ENCODE peak calls at places on chromosomes 5 and 9, in four cellular contexts. One of them, this sample, is unnamed.

GRCh38 chr5:91591076-91591475 is 208.0 kb upstream of the ARRDC3 start:
- DNase-seq in HCT116: peak; percentile 33
- DNase-seq in BE2C: no peak
- DNase-seq in cardiac muscle cell: no peak
- DNase-seq in this sample: no peak

GRCh38 chr5:102799017-102799416 is 43.9 kb downstream of the PAM start:
- DNase-seq in HCT116: no peak
- DNase-seq in BE2C: no peak
- DNase-seq in cardiac muscle cell: peak; percentile 36
- DNase-seq in this sample: no peak

GRCh38 chr5:67077296-67077695 is 119.3 kb downstream of the CD180 start:
- DNase-seq in HCT116: no peak
- DNase-seq in BE2C: no peak
- DNase-seq in cardiac muscle cell: no peak
- DNase-seq in this sample: no peak

GRCh38 chr5:178677429-178677828 is 50.6 kb upstream of the CLK4 start:
- DNase-seq in HCT116: no peak
- DNase-seq in BE2C: no peak
- DNase-seq in cardiac muscle cell: no peak
- DNase-seq in this sample: no peak

GRCh38 chr5:36507332-36507952 is 99.0 kb upstream of the SLC1A3 start:
- DNase-seq in HCT116: peak; percentile 48
- DNase-seq in BE2C: peak; percentile 79
- DNase-seq in cardiac muscle cell: peak; percentile 87
- DNase-seq in this sample: peak; percentile 85

GRCh38 chr9:137032893-137033292 is 1.0 kb upstream of the FUT7 start:
- DNase-seq in HCT116: no peak
- DNase-seq in BE2C: no peak
- DNase-seq in cardiac muscle cell: no peak
- DNase-seq in this sample: no peak

GRCh38 chr9:34163439-34163838 is 15.4 kb upstream of the UBAP1 start:
- DNase-seq in HCT116: no peak
- DNase-seq in BE2C: no peak
- DNase-seq in cardiac muscle cell: no peak
- DNase-seq in this sample: no peak

GRCh38 chr5:76790632-76791290 is 28.1 kb upstream of the F2RL1 start:
- DNase-seq in HCT116: peak; percentile 95
- DNase-seq in BE2C: no peak
- DNase-seq in cardiac muscle cell: no peak
- DNase-seq in this sample: peak; percentile 47

GRCh38 chr5:132267166-132267739 is 9.8 kb downstream of the PDLIM4 start:
- DNase-seq in HCT116: no peak
- DNase-seq in BE2C: no peak
- DNase-seq in cardiac muscle cell: no peak
- DNase-seq in this sample: no peak

GRCh38 chr5:1795931-1796330 is 3.7 kb downstream of the MRPL36 start:
- DNase-seq in HCT116: no peak
- DNase-seq in BE2C: no peak
- DNase-seq in cardiac muscle cell: no peak
- DNase-seq in this sample: no peak

GRCh38 chr9:128505414-128505765 is 871 bp downstream of the GLE1 start:
- DNase-seq in HCT116: no peak
- DNase-seq in BE2C: no peak
- DNase-seq in cardiac muscle cell: no peak
- DNase-seq in this sample: no peak

GRCh38 chr9:128498911-128499310 is 5.6 kb upstream of the GLE1 start:
- DNase-seq in HCT116: no peak
- DNase-seq in BE2C: no peak
- DNase-seq in cardiac muscle cell: no peak
- DNase-seq in this sample: no peak

GRCh38 chr9:128499920-128500319 is 4.6 kb upstream of the GLE1 start:
- DNase-seq in HCT116: no peak
- DNase-seq in BE2C: no peak
- DNase-seq in cardiac muscle cell: no peak
- DNase-seq in this sample: no peak

GRCh38 chr9:128503870-128504269 is 649 bp upstream of the GLE1 start:
- DNase-seq in HCT116: no peak
- DNase-seq in BE2C: no peak
- DNase-seq in cardiac muscle cell: peak; percentile 17
- DNase-seq in this sample: peak; percentile 6

DNA sequence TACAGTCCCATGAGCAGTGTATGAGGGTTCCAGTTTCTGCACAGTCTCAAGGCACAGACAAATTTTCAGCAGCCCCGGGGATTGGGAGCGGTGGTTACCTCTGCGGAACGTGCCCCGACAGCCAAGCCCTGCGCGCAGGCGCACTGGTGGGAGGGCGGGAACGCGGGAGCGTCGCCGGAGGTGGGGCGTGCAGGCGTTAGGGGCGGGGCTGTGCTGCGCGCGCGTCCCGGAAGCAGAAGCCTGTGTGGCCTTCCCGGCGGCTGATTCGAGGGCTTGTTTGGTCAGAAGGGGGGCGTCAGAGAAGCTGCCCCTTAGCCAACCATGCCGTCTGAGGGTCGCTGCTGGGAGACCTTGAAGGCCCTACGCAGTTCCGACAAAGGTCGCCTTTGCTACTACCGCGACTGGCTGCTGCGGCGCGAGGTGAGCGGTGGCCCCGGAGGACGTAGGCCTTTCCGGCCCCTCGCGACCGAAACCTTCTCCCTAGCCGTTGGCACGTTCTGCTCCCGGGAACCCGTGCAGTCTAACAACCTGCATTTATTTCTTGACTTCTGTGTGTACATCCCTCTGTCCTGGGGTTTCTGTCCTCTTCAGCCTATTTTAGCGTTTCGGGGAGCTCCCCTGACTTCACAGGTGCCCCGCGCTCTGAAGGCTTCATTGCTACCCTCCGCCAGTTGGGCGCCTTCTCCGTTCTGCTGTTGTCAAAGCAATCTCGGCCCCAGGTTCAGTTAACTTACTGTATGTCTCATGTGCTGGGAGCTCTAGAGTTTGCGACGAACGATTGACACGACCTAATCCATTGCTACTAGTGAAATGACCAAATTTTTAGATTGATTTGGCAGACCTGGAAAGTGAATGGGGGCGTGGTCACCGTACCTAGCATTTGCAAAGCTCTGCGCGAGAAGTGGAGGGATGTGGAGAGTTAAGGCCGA is at the start of gene GLE1:
- DNase-seq in HCT116: peak; percentile 83
- DNase-seq in BE2C: peak; percentile 99
- DNase-seq in cardiac muscle cell: peak; percentile 95
- DNase-seq in this sample: peak; percentile 94
- TF ChIP-seq CTCF in HCT116: no peak
- TF ChIP-seq CTCF in BE2C: no peak
- TF ChIP-seq CTCF in cardiac muscle cell: no peak
- TF ChIP-seq CTCF in this sample: no peak

GRCh38 chr9:123353984-123354591 is 1.9 kb upstream of the CRB2 start:
- DNase-seq in HCT116: peak; percentile 52
- DNase-seq in BE2C: peak; percentile 85
- DNase-seq in cardiac muscle cell: peak; percentile 85
- DNase-seq in this sample: peak; percentile 72

GRCh38 chr9:123357748-123358059 is 1.7 kb downstream of the CRB2 start:
- DNase-seq in HCT116: no peak
- DNase-seq in BE2C: no peak
- DNase-seq in cardiac muscle cell: no peak
- DNase-seq in this sample: no peak

GRCh38 chr9:123354806-123355508 is 1.0 kb upstream of the CRB2 start:
- DNase-seq in HCT116: no peak
- DNase-seq in BE2C: no peak
- DNase-seq in cardiac muscle cell: no peak
- DNase-seq in this sample: no peak

GRCh38 chr9:123356851-123357747 is 1.1 kb downstream of the CRB2 start:
- DNase-seq in HCT116: no peak
- DNase-seq in BE2C: no peak
- DNase-seq in cardiac muscle cell: no peak
- DNase-seq in this sample: no peak

DNA sequence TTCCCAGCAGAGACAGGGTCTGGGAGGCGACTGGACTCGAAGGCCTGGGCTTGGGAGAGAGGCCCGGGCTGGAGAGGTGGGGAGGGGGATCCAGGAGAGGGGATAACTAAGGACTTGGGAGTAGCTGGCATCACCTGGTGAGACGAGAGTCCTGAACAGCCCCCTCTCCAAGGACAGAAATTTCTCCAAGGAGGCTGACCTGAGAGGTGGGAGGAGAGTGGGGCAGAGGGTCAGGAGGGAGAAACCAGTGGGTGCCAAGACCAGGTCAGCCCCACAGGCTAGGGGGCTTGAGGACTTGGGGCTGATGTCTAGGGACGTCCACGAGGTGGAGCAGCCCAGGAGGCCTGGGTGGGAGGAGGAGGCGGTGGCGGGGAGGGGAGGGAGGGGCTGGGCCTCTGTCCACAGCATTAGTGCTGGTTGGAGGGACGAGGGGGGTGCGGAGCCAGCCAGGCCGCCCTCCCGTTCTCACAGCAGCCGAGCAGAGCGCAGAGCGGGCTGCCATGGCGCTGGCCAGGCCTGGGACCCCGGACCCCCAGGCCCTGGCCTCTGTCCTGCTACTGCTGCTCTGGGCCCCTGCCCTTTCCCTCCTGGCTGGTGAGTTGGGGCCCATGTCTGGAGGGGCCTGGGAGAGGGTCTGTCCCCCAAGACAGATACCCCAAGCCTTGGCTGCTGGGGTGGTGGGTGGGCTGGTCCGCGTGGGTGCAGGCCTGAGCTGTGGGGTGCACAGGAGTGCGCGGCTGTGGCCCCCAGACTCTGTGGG is at the start of gene CRB2:
- DNase-seq in HCT116: no peak
- DNase-seq in BE2C: peak; percentile 74
- DNase-seq in cardiac muscle cell: peak; percentile 86
- DNase-seq in this sample: no peak
- TF ChIP-seq CTCF in HCT116: no peak
- TF ChIP-seq CTCF in BE2C: peak; percentile 39
- TF ChIP-seq CTCF in cardiac muscle cell: no peak
- TF ChIP-seq CTCF in this sample: no peak

DNA sequence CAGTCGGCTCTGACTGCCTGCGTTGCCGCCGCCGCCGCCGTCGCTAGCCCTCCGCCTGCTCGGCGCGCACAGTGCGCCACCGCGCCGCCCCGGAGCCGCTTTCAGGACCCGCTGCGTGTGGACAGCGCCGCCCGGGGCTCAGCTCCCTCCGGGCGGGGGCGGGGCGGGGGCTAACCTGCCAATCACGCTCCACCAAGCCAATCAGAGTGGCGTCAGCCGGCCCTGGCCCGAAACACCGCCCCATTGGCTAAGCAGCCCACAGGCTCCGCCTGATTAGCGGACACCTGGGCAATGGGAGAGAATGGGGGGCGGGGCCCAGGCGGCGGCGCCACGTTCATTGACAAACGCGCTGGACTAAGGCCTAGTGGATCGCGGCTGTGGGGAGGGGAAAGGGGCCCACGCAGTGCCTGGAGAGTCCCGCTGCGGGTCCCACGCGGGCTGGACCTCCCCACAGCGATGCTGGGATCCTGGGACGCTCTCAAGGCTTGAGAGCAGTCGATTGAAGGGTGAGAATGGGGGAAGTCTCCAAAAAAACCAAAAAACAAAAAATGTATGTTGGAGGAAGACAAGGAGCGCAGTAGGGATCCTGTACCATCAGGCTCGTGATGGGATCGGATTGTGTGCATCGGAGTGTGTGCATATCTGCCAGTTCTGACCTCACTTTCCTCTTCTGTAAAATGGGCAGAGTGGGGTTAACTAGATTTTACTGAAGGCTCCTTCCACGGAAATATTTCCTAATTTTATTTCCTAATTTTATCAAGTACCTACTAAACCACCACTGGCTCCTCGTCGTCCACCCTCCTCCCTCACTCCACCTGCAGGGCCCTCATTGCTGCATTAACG is 6.3 kb downstream of the PAX5 start:
- DNase-seq in HCT116: peak; percentile 92
- DNase-seq in BE2C: peak; percentile 99
- DNase-seq in cardiac muscle cell: peak; percentile 98
- DNase-seq in this sample: peak; percentile 82
- TF ChIP-seq CTCF in HCT116: no peak
- TF ChIP-seq CTCF in BE2C: no peak
- TF ChIP-seq CTCF in cardiac muscle cell: no peak
- TF ChIP-seq CTCF in this sample: no peak

GRCh38 chr9:73270967-73271722 is 119.5 kb downstream of the ANXA1 start:
- DNase-seq in HCT116: peak; percentile 10
- DNase-seq in BE2C: no peak
- DNase-seq in cardiac muscle cell: no peak
- DNase-seq in this sample: peak; percentile 17

GRCh38 chr9:73265876-73266275 is 114.2 kb downstream of the ANXA1 start:
- DNase-seq in HCT116: no peak
- DNase-seq in BE2C: no peak
- DNase-seq in cardiac muscle cell: no peak
- DNase-seq in this sample: no peak

GRCh38 chr9:73264636-73265035 is 113.0 kb downstream of the ANXA1 start:
- DNase-seq in HCT116: no peak
- DNase-seq in BE2C: no peak
- DNase-seq in cardiac muscle cell: no peak
- DNase-seq in this sample: no peak

GRCh38 chr9:73269430-73270101 is 117.9 kb downstream of the ANXA1 start:
- DNase-seq in HCT116: peak; percentile 6
- DNase-seq in BE2C: no peak
- DNase-seq in cardiac muscle cell: peak; percentile 60
- DNase-seq in this sample: no peak
- TF ChIP-seq CTCF in HCT116: peak; percentile 30
- TF ChIP-seq CTCF in BE2C: no peak
- TF ChIP-seq CTCF in cardiac muscle cell: peak; percentile 32
- TF ChIP-seq CTCF in this sample: no peak

GRCh38 chr9:16000826-16001225 is 448.0 kb downstream of the CCDC171 start:
- DNase-seq in HCT116: no peak
- DNase-seq in BE2C: no peak
- DNase-seq in cardiac muscle cell: no peak
- DNase-seq in this sample: no peak
- TF ChIP-seq CTCF in HCT116: no peak
- TF ChIP-seq CTCF in BE2C: no peak
- TF ChIP-seq CTCF in cardiac muscle cell: no peak
- TF ChIP-seq CTCF in this sample: no peak

GRCh38 chr5:8756498-8757084 is 789.3 kb downstream of the SEMA5A start:
- DNase-seq in HCT116: no peak
- DNase-seq in BE2C: no peak
- DNase-seq in cardiac muscle cell: peak; percentile 48
- DNase-seq in this sample: peak; percentile 9
- TF ChIP-seq CTCF in HCT116: no peak
- TF ChIP-seq CTCF in BE2C: no peak
- TF ChIP-seq CTCF in cardiac muscle cell: peak; percentile 55
- TF ChIP-seq CTCF in this sample: no peak

DNA sequence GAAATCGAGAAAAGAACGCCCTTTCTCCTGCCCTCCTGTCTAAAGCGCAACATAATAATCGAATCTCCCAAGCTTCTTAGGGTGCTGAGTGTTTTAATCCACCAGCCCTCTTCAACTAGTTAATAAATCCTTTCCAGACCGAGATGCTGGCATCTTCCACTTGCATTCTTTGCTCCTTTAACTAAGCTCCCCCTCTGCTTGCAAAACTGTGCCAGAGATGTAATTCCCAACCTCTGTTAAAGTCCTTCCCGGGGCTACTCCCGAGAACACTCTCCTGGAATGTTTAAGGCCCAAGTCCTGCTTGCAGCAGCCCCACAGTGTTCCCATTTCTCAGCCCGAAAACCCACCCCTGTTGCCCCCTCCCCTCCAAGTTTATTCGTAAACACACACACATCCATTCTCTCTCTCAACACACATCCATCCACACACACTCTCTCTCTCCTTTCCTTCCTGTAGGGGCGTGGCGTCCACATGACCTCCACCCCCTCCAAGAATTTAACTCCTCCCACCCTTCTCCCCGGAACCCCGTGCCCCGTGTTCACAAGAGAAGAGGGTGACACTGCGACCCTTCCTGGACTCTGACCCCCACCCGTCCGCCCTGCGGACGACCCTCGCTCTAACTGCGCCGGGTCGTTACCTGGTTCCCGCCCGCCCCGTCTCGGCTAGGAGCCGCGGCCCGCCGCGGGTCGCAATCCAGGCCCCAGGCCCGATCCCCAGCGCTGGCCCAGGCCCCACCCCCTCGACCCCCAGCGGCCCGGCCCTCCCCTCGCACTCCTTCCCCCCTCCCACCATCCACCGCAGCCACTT is 7.0 kb upstream of the MGAT1 start:
- DNase-seq in HCT116: peak; percentile 75
- DNase-seq in BE2C: peak; percentile 95
- DNase-seq in cardiac muscle cell: peak; percentile 94
- DNase-seq in this sample: peak; percentile 90
- TF ChIP-seq CTCF in HCT116: no peak
- TF ChIP-seq CTCF in BE2C: no peak
- TF ChIP-seq CTCF in cardiac muscle cell: no peak
- TF ChIP-seq CTCF in this sample: no peak

This sample was measured in Calu3.